ENCODE peak calls at places on chromosomes 4 and X, in ten cellular contexts. One of them, this sample, is unnamed.

GRCh38 chr4:47074836-47075235 is 43.5 kb downstream of the GABRB1 start:
- DNase-seq in left ventricle myocardium inferior: no peak
- DNase-seq in CD4-positive, alpha-beta memory T cell: no peak
- DNase-seq in ascending aorta: no peak
- DNase-seq in dorsolateral prefrontal cortex: no peak
- DNase-seq in psoas muscle: no peak
- DNase-seq in right lobe of liver: no peak
- DNase-seq in heart right ventricle: no peak
- DNase-seq in BE2C: no peak
- DNase-seq in HFF-Myc: no peak
- DNase-seq in this sample: no peak

GRCh38 chrX:42755820-42756219 is 22.1 kb downstream of the PPP1R2C start:
- DNase-seq in dorsolateral prefrontal cortex: no peak
- DNase-seq in ascending aorta: no peak
- DNase-seq in heart right ventricle: peak
- DNase-seq in left ventricle myocardium inferior: peak
- DNase-seq in HFF-Myc: no peak
- DNase-seq in CD4-positive, alpha-beta memory T cell: no peak
- DNase-seq in right lobe of liver: no peak
- DNase-seq in psoas muscle: peak
- DNase-seq in BE2C: no peak
- DNase-seq in this sample: no peak

GRCh38 chr4:187929024-187929423 is 66.5 kb upstream of the ZFP42 start:
- DNase-seq in dorsolateral prefrontal cortex: no peak
- DNase-seq in ascending aorta: no peak
- DNase-seq in HFF-Myc: no peak
- DNase-seq in CD4-positive, alpha-beta memory T cell: no peak
- DNase-seq in heart right ventricle: no peak
- DNase-seq in psoas muscle: no peak
- DNase-seq in BE2C: no peak
- DNase-seq in left ventricle myocardium inferior: no peak
- DNase-seq in right lobe of liver: no peak
- DNase-seq in this sample: no peak

GRCh38 chr4:1793496-1793840 is 375 bp downstream of the FGFR3 start:
- DNase-seq in heart right ventricle: peak
- DNase-seq in dorsolateral prefrontal cortex: no peak
- DNase-seq in right lobe of liver: peak
- DNase-seq in HFF-Myc: no peak
- DNase-seq in psoas muscle: no peak
- DNase-seq in BE2C: peak
- DNase-seq in left ventricle myocardium inferior: peak
- DNase-seq in ascending aorta: no peak
- DNase-seq in CD4-positive, alpha-beta memory T cell: peak
- DNase-seq in this sample: no peak

GRCh38 chr4:145930592-145930991 is 8.0 kb downstream of the ZNF827 start:
- DNase-seq in dorsolateral prefrontal cortex: no peak
- DNase-seq in heart right ventricle: peak
- DNase-seq in right lobe of liver: no peak
- DNase-seq in HFF-Myc: no peak
- DNase-seq in ascending aorta: no peak
- DNase-seq in left ventricle myocardium inferior: peak
- DNase-seq in CD4-positive, alpha-beta memory T cell: no peak
- DNase-seq in psoas muscle: no peak
- DNase-seq in BE2C: peak
- DNase-seq in this sample: no peak

GRCh38 chr4:915595-915994 is 16.5 kb downstream of the GAK start:
- DNase-seq in ascending aorta: no peak
- DNase-seq in heart right ventricle: no peak
- DNase-seq in left ventricle myocardium inferior: no peak
- DNase-seq in HFF-Myc: no peak
- DNase-seq in CD4-positive, alpha-beta memory T cell: no peak
- DNase-seq in right lobe of liver: peak
- DNase-seq in psoas muscle: no peak
- DNase-seq in BE2C: no peak
- DNase-seq in dorsolateral prefrontal cortex: peak
- DNase-seq in this sample: peak

GRCh38 chrX:56803849-56804681 is 75.0 kb downstream of the NBDY start:
- DNase-seq in right lobe of liver: no peak
- DNase-seq in HFF-Myc: no peak
- DNase-seq in dorsolateral prefrontal cortex: no peak
- DNase-seq in left ventricle myocardium inferior: no peak
- DNase-seq in BE2C: no peak
- DNase-seq in psoas muscle: peak
- DNase-seq in heart right ventricle: no peak
- DNase-seq in ascending aorta: no peak
- DNase-seq in CD4-positive, alpha-beta memory T cell: no peak
- DNase-seq in this sample: no peak

GRCh38 chr4:42309571-42310260 is 87.6 kb upstream of the SHISA3 start:
- DNase-seq in ascending aorta: no peak
- DNase-seq in HFF-Myc: no peak
- DNase-seq in CD4-positive, alpha-beta memory T cell: no peak
- DNase-seq in left ventricle myocardium inferior: no peak
- DNase-seq in right lobe of liver: no peak
- DNase-seq in psoas muscle: no peak
- DNase-seq in dorsolateral prefrontal cortex: no peak
- DNase-seq in heart right ventricle: no peak
- DNase-seq in BE2C: peak
- DNase-seq in this sample: no peak

GRCh38 chr4:54717694-54718093 is 59.9 kb downstream of the KIT start:
- DNase-seq in HFF-Myc: no peak
- DNase-seq in right lobe of liver: no peak
- DNase-seq in left ventricle myocardium inferior: no peak
- DNase-seq in CD4-positive, alpha-beta memory T cell: no peak
- DNase-seq in psoas muscle: no peak
- DNase-seq in dorsolateral prefrontal cortex: no peak
- DNase-seq in BE2C: no peak
- DNase-seq in heart right ventricle: no peak
- DNase-seq in ascending aorta: no peak
- DNase-seq in this sample: no peak

GRCh38 chr4:37489697-37490096 is 196.5 kb downstream of the RELL1 start:
- DNase-seq in heart right ventricle: no peak
- DNase-seq in dorsolateral prefrontal cortex: no peak
- DNase-seq in ascending aorta: no peak
- DNase-seq in left ventricle myocardium inferior: no peak
- DNase-seq in psoas muscle: no peak
- DNase-seq in HFF-Myc: no peak
- DNase-seq in BE2C: no peak
- DNase-seq in right lobe of liver: no peak
- DNase-seq in CD4-positive, alpha-beta memory T cell: no peak
- DNase-seq in this sample: no peak

GRCh38 chrX:71870337-71871098 is 40.1 kb upstream of the NHSL2 start:
- DNase-seq in left ventricle myocardium inferior: no peak
- DNase-seq in ascending aorta: no peak
- DNase-seq in dorsolateral prefrontal cortex: no peak
- DNase-seq in psoas muscle: no peak
- DNase-seq in HFF-Myc: peak
- DNase-seq in right lobe of liver: no peak
- DNase-seq in CD4-positive, alpha-beta memory T cell: no peak
- DNase-seq in heart right ventricle: no peak
- DNase-seq in BE2C: peak
- DNase-seq in this sample: no peak

GRCh38 chr4:177573487-177573886 is 131.2 kb upstream of the AGA start:
- DNase-seq in heart right ventricle: no peak
- DNase-seq in HFF-Myc: peak
- DNase-seq in CD4-positive, alpha-beta memory T cell: no peak
- DNase-seq in BE2C: no peak
- DNase-seq in ascending aorta: no peak
- DNase-seq in left ventricle myocardium inferior: no peak
- DNase-seq in right lobe of liver: no peak
- DNase-seq in dorsolateral prefrontal cortex: no peak
- DNase-seq in psoas muscle: no peak
- DNase-seq in this sample: no peak

GRCh38 chr4:10273030-10273429 is 156.4 kb upstream of the WDR1 start:
- DNase-seq in BE2C: no peak
- DNase-seq in ascending aorta: no peak
- DNase-seq in left ventricle myocardium inferior: no peak
- DNase-seq in HFF-Myc: no peak
- DNase-seq in CD4-positive, alpha-beta memory T cell: no peak
- DNase-seq in right lobe of liver: no peak
- DNase-seq in psoas muscle: no peak
- DNase-seq in heart right ventricle: no peak
- DNase-seq in dorsolateral prefrontal cortex: no peak
- DNase-seq in this sample: no peak

GRCh38 chrX:154696328-154697045 is 43.1 kb upstream of the CTAG2 start:
- DNase-seq in left ventricle myocardium inferior: no peak
- DNase-seq in BE2C: no peak
- DNase-seq in psoas muscle: no peak
- DNase-seq in HFF-Myc: no peak
- DNase-seq in heart right ventricle: no peak
- DNase-seq in right lobe of liver: no peak
- DNase-seq in CD4-positive, alpha-beta memory T cell: no peak
- DNase-seq in dorsolateral prefrontal cortex: no peak
- DNase-seq in ascending aorta: no peak
- DNase-seq in this sample: no peak

DNA sequence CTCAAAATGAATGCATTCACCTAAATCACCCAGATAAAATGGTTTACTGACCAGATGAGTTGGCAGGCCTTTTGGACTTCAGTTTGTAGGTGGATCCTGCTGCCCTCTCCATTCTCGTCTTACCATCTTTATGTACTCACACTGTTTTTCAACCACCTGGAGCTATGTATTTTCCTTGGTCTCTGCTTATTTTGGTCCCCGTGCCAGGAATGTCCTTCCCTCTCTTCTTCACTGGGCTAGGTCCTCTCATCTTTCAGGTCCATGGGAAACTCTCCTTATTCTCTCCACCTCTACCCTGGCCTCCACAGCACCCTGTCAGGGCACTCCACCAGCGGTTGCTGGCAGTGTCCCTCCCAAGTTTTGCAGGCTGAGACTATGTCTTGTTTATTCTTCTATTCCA is 2.6 kb downstream of the GPRIN3 start:
- DNase-seq in ascending aorta: no peak
- DNase-seq in CD4-positive, alpha-beta memory T cell: no peak
- DNase-seq in HFF-Myc: no peak
- DNase-seq in BE2C: no peak
- DNase-seq in dorsolateral prefrontal cortex: no peak
- DNase-seq in right lobe of liver: no peak
- DNase-seq in psoas muscle: no peak
- DNase-seq in heart right ventricle: no peak
- DNase-seq in left ventricle myocardium inferior: no peak
- DNase-seq in this sample: no peak
- H3K4me3 ChIP-seq in ascending aorta: no peak
- H3K4me3 ChIP-seq in CD4-positive, alpha-beta memory T cell: peak
- H3K4me3 ChIP-seq in HFF-Myc: no peak
- H3K4me3 ChIP-seq in BE2C: no peak
- H3K4me3 ChIP-seq in dorsolateral prefrontal cortex: no peak
- H3K4me3 ChIP-seq in right lobe of liver: no peak
- H3K4me3 ChIP-seq in psoas muscle: peak
- H3K4me3 ChIP-seq in heart right ventricle: no peak
- H3K4me3 ChIP-seq in left ventricle myocardium inferior: peak
- H3K4me3 ChIP-seq in this sample: peak

DNA sequence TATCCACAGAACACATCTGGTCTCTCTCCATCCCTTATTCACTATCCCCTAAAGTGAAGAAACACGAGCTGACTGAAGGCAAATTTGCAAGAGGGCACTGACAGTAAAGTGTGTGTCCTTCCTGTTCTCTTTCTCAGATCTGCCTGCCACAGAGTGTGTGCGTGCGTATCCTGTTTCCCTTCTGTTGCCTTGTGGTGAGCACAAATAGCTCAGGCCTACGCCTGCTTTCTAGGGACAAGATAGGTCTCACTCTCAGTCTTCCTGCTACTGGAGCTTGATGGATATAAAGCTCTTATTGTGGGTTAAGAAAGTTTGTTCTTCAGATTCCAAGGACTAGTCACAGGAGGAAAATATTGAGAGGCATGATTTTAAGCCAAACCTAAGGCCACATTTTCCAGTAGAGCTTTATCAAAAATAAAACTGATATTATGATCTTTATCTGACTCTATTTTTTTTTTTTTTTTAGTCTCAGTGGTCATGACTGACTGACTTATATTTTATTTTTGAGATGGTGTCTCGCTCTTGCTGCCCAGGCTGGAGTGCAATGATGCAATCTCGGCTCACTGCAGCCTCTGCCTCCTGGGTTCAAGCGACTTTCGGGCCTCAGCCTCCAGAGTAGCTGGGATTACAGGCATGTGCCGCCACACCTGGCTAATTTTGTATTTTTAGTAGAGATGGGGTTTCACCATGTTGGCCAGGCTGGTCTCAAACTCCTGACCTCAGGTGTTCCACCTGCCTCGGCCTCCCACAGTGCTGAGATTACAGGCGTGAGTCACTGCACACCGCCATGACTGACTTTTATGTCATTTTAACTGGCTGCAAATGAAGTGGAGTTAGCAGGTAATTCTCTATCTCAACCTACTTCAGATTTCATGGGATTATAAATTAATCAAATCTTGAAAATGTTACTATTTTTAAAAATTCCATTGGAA is 140.3 kb upstream of the SH3RF1 start:
- DNase-seq in psoas muscle: no peak
- DNase-seq in CD4-positive, alpha-beta memory T cell: peak
- DNase-seq in BE2C: no peak
- DNase-seq in right lobe of liver: no peak
- DNase-seq in dorsolateral prefrontal cortex: no peak
- DNase-seq in ascending aorta: peak
- DNase-seq in heart right ventricle: no peak
- DNase-seq in left ventricle myocardium inferior: no peak
- DNase-seq in HFF-Myc: peak
- DNase-seq in this sample: peak
- H3K4me3 ChIP-seq in psoas muscle: no peak
- H3K4me3 ChIP-seq in CD4-positive, alpha-beta memory T cell: no peak
- H3K4me3 ChIP-seq in BE2C: no peak
- H3K4me3 ChIP-seq in right lobe of liver: no peak
- H3K4me3 ChIP-seq in dorsolateral prefrontal cortex: no peak
- H3K4me3 ChIP-seq in ascending aorta: no peak
- H3K4me3 ChIP-seq in heart right ventricle: no peak
- H3K4me3 ChIP-seq in left ventricle myocardium inferior: no peak
- H3K4me3 ChIP-seq in HFF-Myc: no peak
- H3K4me3 ChIP-seq in this sample: no peak

DNA sequence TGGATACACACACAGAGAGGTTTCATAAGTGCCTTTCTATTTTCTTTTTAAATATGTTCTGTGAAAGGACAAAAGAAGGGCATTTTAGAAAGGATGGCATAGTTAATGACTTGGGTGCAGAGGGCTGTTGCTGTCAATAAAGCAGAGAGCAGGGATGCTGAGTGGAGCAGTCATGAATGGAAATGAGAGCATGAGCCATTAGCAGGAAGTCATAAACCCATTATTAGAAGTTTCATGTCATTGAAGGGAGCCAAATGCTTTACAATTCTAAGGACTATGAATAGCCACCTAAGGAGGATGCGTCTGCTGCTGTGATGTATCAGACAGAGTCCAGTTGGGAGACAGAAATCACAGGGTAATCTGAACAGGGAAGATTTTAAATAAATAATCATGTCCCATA is 47.7 kb upstream of the WDR19 start:
- DNase-seq in BE2C: no peak
- DNase-seq in right lobe of liver: no peak
- DNase-seq in left ventricle myocardium inferior: no peak
- DNase-seq in heart right ventricle: no peak
- DNase-seq in ascending aorta: no peak
- DNase-seq in HFF-Myc: no peak
- DNase-seq in psoas muscle: no peak
- DNase-seq in dorsolateral prefrontal cortex: no peak
- DNase-seq in CD4-positive, alpha-beta memory T cell: no peak
- DNase-seq in this sample: no peak
- H3K4me3 ChIP-seq in BE2C: no peak
- H3K4me3 ChIP-seq in right lobe of liver: no peak
- H3K4me3 ChIP-seq in left ventricle myocardium inferior: no peak
- H3K4me3 ChIP-seq in heart right ventricle: no peak
- H3K4me3 ChIP-seq in ascending aorta: no peak
- H3K4me3 ChIP-seq in HFF-Myc: no peak
- H3K4me3 ChIP-seq in psoas muscle: no peak
- H3K4me3 ChIP-seq in dorsolateral prefrontal cortex: no peak
- H3K4me3 ChIP-seq in CD4-positive, alpha-beta memory T cell: no peak
- H3K4me3 ChIP-seq in this sample: no peak

GRCh38 chr4:142844782-142845181 is 1.3 kb downstream of the INPP4B start:
- DNase-seq in right lobe of liver: no peak
- DNase-seq in psoas muscle: no peak
- DNase-seq in left ventricle myocardium inferior: no peak
- DNase-seq in ascending aorta: no peak
- DNase-seq in BE2C: no peak
- DNase-seq in heart right ventricle: no peak
- DNase-seq in CD4-positive, alpha-beta memory T cell: no peak
- DNase-seq in HFF-Myc: no peak
- DNase-seq in dorsolateral prefrontal cortex: no peak
- DNase-seq in this sample: no peak
- H3K4me3 ChIP-seq in right lobe of liver: no peak
- H3K4me3 ChIP-seq in psoas muscle: peak
- H3K4me3 ChIP-seq in left ventricle myocardium inferior: peak
- H3K4me3 ChIP-seq in ascending aorta: peak
- H3K4me3 ChIP-seq in BE2C: no peak
- H3K4me3 ChIP-seq in heart right ventricle: peak
- H3K4me3 ChIP-seq in CD4-positive, alpha-beta memory T cell: no peak
- H3K4me3 ChIP-seq in HFF-Myc: peak
- H3K4me3 ChIP-seq in dorsolateral prefrontal cortex: peak
- H3K4me3 ChIP-seq in this sample: no peak